ENCODE peak calls at places on chromosome 14, in nine cellular contexts. One of them, this sample, is unnamed.

GRCh38 chr14:76720382-76720813 is 40.9 kb upstream of the VASH1 start:
- DNase-seq in glutamatergic neuron: peak
- DNase-seq in HT1080: peak
- DNase-seq in activated CD4-positive, alpha-beta T cell treated with anti-CD3 and anti-CD28 coated beads, Interleukin-2, amount 10 ng/mL, durations not matched to agents 7 days and 5 days: no peak
- DNase-seq in AG08395: peak
- DNase-seq in endothelial cell: peak
- DNase-seq in T follicular helper cell: no peak
- DNase-seq in ureter: no peak
- DNase-seq in effector memory CD4-positive, alpha-beta T cell: no peak
- DNase-seq in this sample: no peak

GRCh38 chr14:99258341-99258781 is 13.6 kb downstream of the BCL11B start:
- DNase-seq in glutamatergic neuron: no peak
- DNase-seq in HT1080: no peak
- DNase-seq in activated CD4-positive, alpha-beta T cell treated with anti-CD3 and anti-CD28 coated beads, Interleukin-2, amount 10 ng/mL, durations not matched to agents 7 days and 5 days: no peak
- DNase-seq in AG08395: no peak
- DNase-seq in endothelial cell: no peak
- DNase-seq in T follicular helper cell: no peak
- DNase-seq in ureter: no peak
- DNase-seq in effector memory CD4-positive, alpha-beta T cell: no peak
- DNase-seq in this sample: no peak

GRCh38 chr14:51873221-51873893 is 12.9 kb downstream of the GNG2 start:
- DNase-seq in glutamatergic neuron: no peak
- DNase-seq in HT1080: peak
- DNase-seq in activated CD4-positive, alpha-beta T cell treated with anti-CD3 and anti-CD28 coated beads, Interleukin-2, amount 10 ng/mL, durations not matched to agents 7 days and 5 days: peak
- DNase-seq in AG08395: peak
- DNase-seq in endothelial cell: no peak
- DNase-seq in T follicular helper cell: no peak
- DNase-seq in ureter: no peak
- DNase-seq in effector memory CD4-positive, alpha-beta T cell: no peak
- DNase-seq in this sample: peak

GRCh38 chr14:104114421-104115130 is 23.8 kb upstream of the KIF26A start:
- DNase-seq in glutamatergic neuron: peak
- DNase-seq in HT1080: no peak
- DNase-seq in activated CD4-positive, alpha-beta T cell treated with anti-CD3 and anti-CD28 coated beads, Interleukin-2, amount 10 ng/mL, durations not matched to agents 7 days and 5 days: no peak
- DNase-seq in AG08395: no peak
- DNase-seq in endothelial cell: no peak
- DNase-seq in T follicular helper cell: no peak
- DNase-seq in ureter: no peak
- DNase-seq in effector memory CD4-positive, alpha-beta T cell: no peak
- DNase-seq in this sample: no peak

GRCh38 chr14:23056956-23057756 is at the start of gene CDH24:
- DNase-seq in glutamatergic neuron: peak
- DNase-seq in HT1080: peak
- DNase-seq in activated CD4-positive, alpha-beta T cell treated with anti-CD3 and anti-CD28 coated beads, Interleukin-2, amount 10 ng/mL, durations not matched to agents 7 days and 5 days: peak
- DNase-seq in AG08395: peak
- DNase-seq in endothelial cell: peak
- DNase-seq in T follicular helper cell: peak
- DNase-seq in ureter: peak
- DNase-seq in effector memory CD4-positive, alpha-beta T cell: peak
- DNase-seq in this sample: peak

GRCh38 chr14:89977668-89978067 is 21.9 kb downstream of the TDP1 start:
- DNase-seq in glutamatergic neuron: no peak
- DNase-seq in HT1080: no peak
- DNase-seq in activated CD4-positive, alpha-beta T cell treated with anti-CD3 and anti-CD28 coated beads, Interleukin-2, amount 10 ng/mL, durations not matched to agents 7 days and 5 days: no peak
- DNase-seq in AG08395: no peak
- DNase-seq in endothelial cell: no peak
- DNase-seq in T follicular helper cell: no peak
- DNase-seq in ureter: no peak
- DNase-seq in effector memory CD4-positive, alpha-beta T cell: no peak
- DNase-seq in this sample: no peak

GRCh38 chr14:74510955-74511354 is 17.4 kb downstream of the ISCA2 start:
- DNase-seq in glutamatergic neuron: no peak
- DNase-seq in HT1080: peak
- DNase-seq in activated CD4-positive, alpha-beta T cell treated with anti-CD3 and anti-CD28 coated beads, Interleukin-2, amount 10 ng/mL, durations not matched to agents 7 days and 5 days: no peak
- DNase-seq in AG08395: peak
- DNase-seq in endothelial cell: no peak
- DNase-seq in T follicular helper cell: no peak
- DNase-seq in ureter: no peak
- DNase-seq in effector memory CD4-positive, alpha-beta T cell: no peak
- DNase-seq in this sample: peak

GRCh38 chr14:94048676-94049624 is 22.8 kb downstream of the OTUB2 start:
- DNase-seq in glutamatergic neuron: no peak
- DNase-seq in HT1080: no peak
- DNase-seq in activated CD4-positive, alpha-beta T cell treated with anti-CD3 and anti-CD28 coated beads, Interleukin-2, amount 10 ng/mL, durations not matched to agents 7 days and 5 days: no peak
- DNase-seq in AG08395: no peak
- DNase-seq in endothelial cell: no peak
- DNase-seq in T follicular helper cell: no peak
- DNase-seq in ureter: peak
- DNase-seq in effector memory CD4-positive, alpha-beta T cell: no peak
- DNase-seq in this sample: no peak

GRCh38 chr14:54782803-54783659 is 119.6 kb downstream of the GCH1 start:
- DNase-seq in glutamatergic neuron: no peak
- DNase-seq in HT1080: no peak
- DNase-seq in activated CD4-positive, alpha-beta T cell treated with anti-CD3 and anti-CD28 coated beads, Interleukin-2, amount 10 ng/mL, durations not matched to agents 7 days and 5 days: no peak
- DNase-seq in AG08395: no peak
- DNase-seq in endothelial cell: peak
- DNase-seq in T follicular helper cell: no peak
- DNase-seq in ureter: no peak
- DNase-seq in effector memory CD4-positive, alpha-beta T cell: no peak
- DNase-seq in this sample: no peak

GRCh38 chr14:31678421-31679249 is 117.4 kb downstream of the NUBPL start:
- DNase-seq in glutamatergic neuron: no peak
- DNase-seq in HT1080: no peak
- DNase-seq in activated CD4-positive, alpha-beta T cell treated with anti-CD3 and anti-CD28 coated beads, Interleukin-2, amount 10 ng/mL, durations not matched to agents 7 days and 5 days: no peak
- DNase-seq in AG08395: no peak
- DNase-seq in endothelial cell: no peak
- DNase-seq in T follicular helper cell: no peak
- DNase-seq in ureter: no peak
- DNase-seq in effector memory CD4-positive, alpha-beta T cell: no peak
- DNase-seq in this sample: no peak

GRCh38 chr14:87430810-87431209 is 562.2 kb downstream of the GALC start:
- DNase-seq in glutamatergic neuron: no peak
- DNase-seq in HT1080: peak
- DNase-seq in activated CD4-positive, alpha-beta T cell treated with anti-CD3 and anti-CD28 coated beads, Interleukin-2, amount 10 ng/mL, durations not matched to agents 7 days and 5 days: no peak
- DNase-seq in AG08395: peak
- DNase-seq in endothelial cell: no peak
- DNase-seq in T follicular helper cell: no peak
- DNase-seq in ureter: no peak
- DNase-seq in effector memory CD4-positive, alpha-beta T cell: no peak
- DNase-seq in this sample: peak